ENCODE peak calls at places on chromosomes 1 and 21, in four cellular contexts. U, T, V and R are unnamed samples.
A peak's percentile ranks its signal among the peaks of the same experiment; 100 is the strongest.

GRCh38 chr1:216723274-216723780 is at the start of gene ESRRG:
- DNase-seq in U (no peak), T (peak; percentile 77), V (no peak), R (peak; percentile 62)

GRCh38 chr1:248918126-248918525 is 12.1 kb downstream of the PGBD2 start:
- DNase-seq in U (peak; percentile 73), T (no peak), V (no peak), R (peak; percentile 34)

GRCh38 chr21:40853956-40854688 is 7.2 kb upstream of the DSCAM start:
- DNase-seq in U (no peak), T (no peak), V (no peak), R (no peak)

GRCh38 chr1:30878016-30878415 is 30.5 kb downstream of the SDC3 start:
- DNase-seq in U (no peak), T (no peak), V (no peak), R (no peak)

GRCh38 chr1:230986976-230987375 is 8.1 kb downstream of the ARV1 start:
- DNase-seq in U (peak; percentile 61), T (no peak), V (no peak), R (no peak)

GRCh38 chr1:203176273-203176672 is 647 bp upstream of the MYBPH start:
- DNase-seq in U (no peak), T (no peak), V (no peak), R (no peak)

GRCh38 chr1:79100385-79100784 is 93.9 kb upstream of the ADGRL4 start:
- DNase-seq in U (peak; percentile 86), T (no peak), V (no peak), R (no peak)

GRCh38 chr1:21818661-21819060 is 6.6 kb downstream of the LDLRAD2 start:
- DNase-seq in U (no peak), T (peak; percentile 59), V (no peak), R (no peak)

GRCh38 chr1:203202431-203203245 is 16.1 kb upstream of the CHI3L1 start:
- DNase-seq in U (peak; percentile 69), T (no peak), V (no peak), R (no peak)

GRCh38 chr1:17875171-17875881 is 120.2 kb downstream of the ACTL8 start:
- DNase-seq in U (peak; percentile 82), T (no peak), V (no peak), R (no peak)

GRCh38 chr1:32372149-32372756 is 9.9 kb downstream of the TSSK3 start:
- DNase-seq in U (no peak), T (no peak), V (peak; percentile 33), R (no peak)

GRCh38 chr1:226977288-226977972 is 37.3 kb downstream of the COQ8A start:
- DNase-seq in U (no peak), T (no peak), V (no peak), R (no peak)

GRCh38 chr1:153649137-153649866 is 9.2 kb upstream of the SNAPIN start:
- DNase-seq in U (no peak), T (no peak), V (no peak), R (no peak)

GRCh38 chr21:26801524-26801923 is 43.7 kb downstream of the ADAMTS1 start:
- DNase-seq in U (peak; percentile 57), T (no peak), V (no peak), R (no peak)

GRCh38 chr21:25639922-25640670 is 1.0 kb downstream of the JAM2 start:
- DNase-seq in U (peak; percentile 24), T (no peak), V (no peak), R (peak; percentile 2)

GRCh38 chr1:110504221-110504620 is 14.8 kb downstream of the KCNA10 start:
- DNase-seq in U (no peak), T (no peak), V (no peak), R (no peak)

GRCh38 chr1:69497847-69498246 is 69.9 kb upstream of the LRRC7 start:
- DNase-seq in U (no peak), T (no peak), V (no peak), R (no peak)

GRCh38 chr21:45403825-45404725 is 890 bp upstream of the COL18A1 start:
- DNase-seq in U (peak; percentile 47), T (no peak), V (no peak), R (no peak)

GRCh38 chr1:168234846-168235547 is 9.2 kb downstream of the SFT2D2 start:
- DNase-seq in U (peak; percentile 65), T (peak; percentile 81), V (peak; percentile 4), R (peak; percentile 14)

GRCh38 chr1:1927751-1928150 is 8.7 kb upstream of the TMEM52 start:
- DNase-seq in U (no peak), T (no peak), V (no peak), R (no peak)

GRCh38 chr1:42144336-42145189 is 8.6 kb upstream of the GUCA2B start:
- DNase-seq in U (no peak), T (no peak), V (no peak), R (no peak)

GRCh38 chr1:31216016-31216415 is 23.7 kb downstream of the NKAIN1 start:
- DNase-seq in U (no peak), T (no peak), V (no peak), R (peak; percentile 29)

GRCh38 chr1:221877365-221877764 is 135.5 kb upstream of the DUSP10 start:
- DNase-seq in U (no peak), T (no peak), V (no peak), R (no peak)

GRCh38 chr1:100622037-100622436 is 84.1 kb downstream of the GPR88 start:
- DNase-seq in U (peak; percentile 100), T (no peak), V (no peak), R (peak; percentile 71)

GRCh38 chr1:110050602-110051261 is 16.3 kb downstream of the STRIP1 start:
- DNase-seq in U (no peak), T (no peak), V (no peak), R (no peak)